ENCODE peak calls at places on chromosomes 5 and 9, in eight cellular contexts. Z, V, J, I, B, G, R and N are unnamed samples.

GRCh38 chr5:55994502-55994997 is at the start of gene IL6ST:
- DNase-seq in Z (no peak), V (peak), J (peak), I (no peak), B (peak), G (peak), R (no peak), N (peak)

GRCh38 chr5:128844354-128844923 is 120.8 kb upstream of the SLC27A6 start:
- DNase-seq in Z (no peak), V (no peak), J (peak), I (peak), B (peak), G (no peak), R (no peak), N (peak)

GRCh38 chr5:51734677-51735076 is 351.4 kb downstream of the ISL1 start:
- DNase-seq in Z (no peak), V (no peak), J (no peak), I (no peak), B (no peak), G (no peak), R (no peak), N (no peak)

GRCh38 chr9:37399336-37399735 is 23.2 kb upstream of the GRHPR start:
- DNase-seq in Z (no peak), V (no peak), J (no peak), I (no peak), B (no peak), G (no peak), R (no peak), N (no peak)

GRCh38 chr5:58773744-58774441 is 191.0 kb downstream of the RAB3C start:
- DNase-seq in Z (no peak), V (no peak), J (no peak), I (no peak), B (no peak), G (no peak), R (no peak), N (no peak)

GRCh38 chr5:168578006-168578405 is 1.2 kb downstream of the PANK3 start:
- DNase-seq in Z (peak), V (no peak), J (peak), I (no peak), B (peak), G (no peak), R (no peak), N (no peak)

GRCh38 chr9:115672477-115673316 is 480.9 kb upstream of the PAPPA start:
- DNase-seq in Z (no peak), V (no peak), J (no peak), I (peak), B (peak), G (no peak), R (no peak), N (peak)

GRCh38 chr9:31582561-31582960 is 801.9 kb upstream of the ACO1 start:
- DNase-seq in Z (no peak), V (no peak), J (no peak), I (no peak), B (no peak), G (no peak), R (no peak), N (no peak)

GRCh38 chr9:136399176-136400037 is 563 bp downstream of the SNAPC4 start:
- DNase-seq in Z (peak), V (no peak), J (no peak), I (no peak), B (peak), G (no peak), R (no peak), N (peak)

GRCh38 chr5:170338933-170339779 is 41.6 kb upstream of the LCP2 start:
- DNase-seq in Z (peak), V (peak), J (peak), I (no peak), B (no peak), G (no peak), R (no peak), N (peak)

GRCh38 chr9:96418074-96418919 is at the start of gene ZNF367:
- DNase-seq in Z (peak), V (peak), J (peak), I (peak), B (peak), G (peak), R (peak), N (peak)

GRCh38 chr9:132986586-132986985 is 8.1 kb downstream of the GFI1B start:
- DNase-seq in Z (no peak), V (no peak), J (no peak), I (no peak), B (no peak), G (no peak), R (no peak), N (no peak)

GRCh38 chr5:152164860-152165259 is 240.2 kb upstream of the GLRA1 start:
- DNase-seq in Z (no peak), V (no peak), J (no peak), I (no peak), B (no peak), G (no peak), R (no peak), N (peak)

GRCh38 chr5:111295649-111296048 is 71.5 kb downstream of the CAMK4 start:
- DNase-seq in Z (no peak), V (no peak), J (no peak), I (no peak), B (no peak), G (no peak), R (no peak), N (no peak)

GRCh38 chr5:87155076-87155475 is 112.6 kb upstream of the RASA1 start:
- DNase-seq in Z (no peak), V (no peak), J (no peak), I (no peak), B (no peak), G (no peak), R (no peak), N (no peak)

GRCh38 chr9:113608082-113608685 is 144.7 kb downstream of the RGS3 start:
- DNase-seq in Z (no peak), V (no peak), J (no peak), I (no peak), B (no peak), G (no peak), R (no peak), N (no peak)

GRCh38 chr5:36214434-36214833 is 27.3 kb downstream of the NADK2 start:
- DNase-seq in Z (no peak), V (no peak), J (no peak), I (no peak), B (no peak), G (no peak), R (no peak), N (peak)

GRCh38 chr9:114382951-114383865 is 4.6 kb downstream of the AKNA start:
- DNase-seq in Z (peak), V (no peak), J (no peak), I (no peak), B (no peak), G (peak), R (no peak), N (peak)

GRCh38 chr9:124839612-124840299 is 13.5 kb upstream of the WDR38 start:
- DNase-seq in Z (no peak), V (no peak), J (no peak), I (no peak), B (no peak), G (no peak), R (no peak), N (peak)

GRCh38 chr9:128421474-128422010 is 885 bp downstream of the CERCAM start:
- DNase-seq in Z (no peak), V (no peak), J (no peak), I (peak), B (no peak), G (no peak), R (peak), N (no peak)

GRCh38 chr5:131268758-131269370 is 5.0 kb downstream of the CDC42SE2 start:
- DNase-seq in Z (no peak), V (no peak), J (no peak), I (no peak), B (no peak), G (no peak), R (no peak), N (no peak)

GRCh38 chr9:84139296-84140100 is 158.9 kb downstream of the RMI1 start:
- DNase-seq in Z (peak), V (no peak), J (no peak), I (no peak), B (no peak), G (no peak), R (no peak), N (no peak)

GRCh38 chr5:17964067-17964466 is 329.8 kb downstream of the TAF11L14 start:
- DNase-seq in Z (no peak), V (no peak), J (no peak), I (no peak), B (no peak), G (no peak), R (no peak), N (no peak)

GRCh38 chr9:121073038-121073437 is 1.7 kb upstream of the CNTRL start:
- DNase-seq in Z (no peak), V (no peak), J (peak), I (peak), B (no peak), G (no peak), R (peak), N (no peak)

GRCh38 chr5:56460681-56461191 is 227.6 kb upstream of the ANKRD55 start:
- DNase-seq in Z (no peak), V (no peak), J (no peak), I (no peak), B (no peak), G (no peak), R (no peak), N (no peak)

GRCh38 chr9:89730715-89731114 is 125.9 kb downstream of the GADD45G start:
- DNase-seq in Z (no peak), V (no peak), J (no peak), I (no peak), B (no peak), G (no peak), R (no peak), N (peak)